ENCODE peak calls at places on chromosomes 5 and 9, in nine cellular contexts. D is adipocyte; G is AG08396; R is HT-29; N is GM13977; J is stimulated activated CD4-positive, alpha-beta T cell treated with anti-CD3 and anti-CD28 coated beads, Interleukin-2, amount 100 ng/mL, for 24 hours; Z is neuronal stem cell; B is EL; A is progenitor cell of endocrine pancreas. F is an unnamed sample.

GRCh38 chr9:72454871-72455471 is 66.4 kb upstream of the TMC1 start:
- DNase-seq in Z (peak), G (no peak), A (no peak), B (no peak), N (no peak), R (peak), J (no peak), D (peak), F (no peak)

GRCh38 chr9:16152276-16153065 is 599.6 kb downstream of the CCDC171 start:
- DNase-seq in G (no peak), D (no peak), N (no peak), Z (no peak), A (no peak), B (no peak), J (no peak), R (no peak), F (no peak)

GRCh38 chr5:172350212-172351181 is 66.9 kb upstream of the UBTD2 start:
- DNase-seq in Z (no peak), D (no peak), R (no peak), N (no peak), B (no peak), G (no peak), A (no peak), J (no peak), F (no peak)

GRCh38 chr9:134944351-134944802 is 26.7 kb upstream of the FCN1 start:
- DNase-seq in D (peak), G (no peak), R (no peak), A (no peak), B (no peak), Z (peak), N (no peak), J (no peak), F (no peak)

GRCh38 chr5:78280261-78280660 is 14.2 kb downstream of the AP3B1 start:
- DNase-seq in G (no peak), R (no peak), B (no peak), N (no peak), J (no peak), D (no peak), Z (no peak), A (no peak), F (no peak)

GRCh38 chr9:126347093-126347492 is 20.5 kb downstream of the MVB12B start:
- DNase-seq in Z (no peak), D (no peak), B (no peak), G (no peak), A (no peak), J (no peak), N (no peak), R (no peak), F (no peak)

GRCh38 chr9:91840882-91841281 is 109.1 kb downstream of the ROR2 start:
- DNase-seq in B (no peak), N (no peak), J (no peak), A (no peak), D (no peak), Z (no peak), R (no peak), G (no peak), F (no peak)

GRCh38 chr5:62627901-62628300 is 49.3 kb downstream of the LRRC70 start:
- DNase-seq in J (no peak), Z (no peak), A (no peak), G (no peak), B (no peak), R (no peak), D (no peak), N (no peak), F (no peak)

GRCh38 chr5:141732417-141732816 is 50.4 kb upstream of the ARAP3 start:
- DNase-seq in A (no peak), J (no peak), Z (no peak), B (no peak), G (no peak), R (no peak), D (no peak), N (no peak), F (no peak)

GRCh38 chr5:140969880-140970279 is 3.6 kb downstream of the PCDHAC2 start:
- DNase-seq in B (no peak), J (no peak), N (no peak), R (no peak), G (no peak), A (no peak), D (no peak), Z (no peak), F (no peak)

GRCh38 chr5:176781638-176782570 is 28.5 kb upstream of the UNC5A start:
- DNase-seq in N (no peak), D (no peak), A (no peak), B (no peak), J (no peak), G (peak), R (no peak), Z (no peak), F (no peak)

GRCh38 chr9:87872079-87872624 is 10.5 kb upstream of the SPATA31E1 start:
- DNase-seq in G (peak), A (no peak), N (no peak), R (no peak), B (no peak), Z (no peak), J (no peak), D (peak), F (no peak)

GRCh38 chr5:142685418-142686209 is at the start of gene FGF1:
- DNase-seq in G (peak), A (no peak), J (no peak), B (no peak), Z (no peak), D (no peak), N (no peak), R (no peak), F (no peak)

GRCh38 chr9:128383007-128383753 is 12.0 kb downstream of the URM1 start:
- DNase-seq in Z (no peak), B (no peak), G (no peak), D (no peak), N (no peak), J (no peak), R (no peak), A (no peak), F (peak)

GRCh38 chr5:131384616-131385214 is 120.9 kb downstream of the CDC42SE2 start:
- DNase-seq in Z (no peak), G (no peak), A (no peak), J (peak), R (no peak), D (no peak), N (no peak), B (no peak), F (no peak)

GRCh38 chr5:57889558-57889957 is 406.9 kb upstream of the ACTBL2 start:
- DNase-seq in G (peak), J (no peak), Z (no peak), B (peak), R (peak), D (peak), A (no peak), N (no peak), F (no peak)

GRCh38 chr5:173864126-173865075 is 23.7 kb upstream of the CPEB4 start:
- DNase-seq in Z (no peak), B (no peak), D (no peak), J (no peak), R (no peak), G (no peak), A (no peak), N (no peak), F (no peak)

GRCh38 chr5:174503461-174504265 is 220.7 kb upstream of the MSX2 start:
- DNase-seq in R (peak), J (no peak), B (peak), G (peak), Z (no peak), A (no peak), D (peak), N (no peak), F (no peak)

F was measured in neural crest cell.